ENCODE peak calls at places on chromosomes 3 and 15, in six cellular contexts. One of them, this sample, is unnamed. For H3K9me3, the result is how much of the 10 kb centered on the place peaks cover.

GRCh38 chr3:71912839-71913495 is 128.0 kb upstream of the PROK2 start:
- DNase-seq in astrocyte: no peak
- DNase-seq in left lung: no peak
- DNase-seq in naive thymus-derived CD4-positive, alpha-beta T cell: no peak
- DNase-seq in aorta: no peak
- DNase-seq in small intestine: no peak
- DNase-seq in this sample: no peak

GRCh38 chr3:169203631-169204550 is 459.6 kb downstream of the MECOM start:
- DNase-seq in left lung: no peak
- DNase-seq in small intestine: no peak
- DNase-seq in aorta: no peak
- DNase-seq in naive thymus-derived CD4-positive, alpha-beta T cell: no peak
- DNase-seq in astrocyte: peak
- DNase-seq in this sample: no peak

GRCh38 chr3:108297636-108298035 is 1.3 kb downstream of the HHLA2 start:
- DNase-seq in naive thymus-derived CD4-positive, alpha-beta T cell: no peak
- DNase-seq in astrocyte: no peak
- DNase-seq in small intestine: no peak
- DNase-seq in left lung: no peak
- DNase-seq in aorta: no peak
- DNase-seq in this sample: no peak

GRCh38 chr15:45102226-45102625 is 11.7 kb downstream of the DUOX2 start:
- DNase-seq in left lung: peak
- DNase-seq in astrocyte: no peak
- DNase-seq in small intestine: no peak
- DNase-seq in aorta: no peak
- DNase-seq in naive thymus-derived CD4-positive, alpha-beta T cell: no peak
- DNase-seq in this sample: no peak

GRCh38 chr3:51384145-51384729 is 854 bp upstream of the MANF start:
- DNase-seq in small intestine: peak
- DNase-seq in aorta: no peak
- DNase-seq in astrocyte: no peak
- DNase-seq in naive thymus-derived CD4-positive, alpha-beta T cell: no peak
- DNase-seq in left lung: peak
- DNase-seq in this sample: no peak

GRCh38 chr3:43729707-43730399 is 39.1 kb downstream of the ABHD5 start:
- DNase-seq in aorta: no peak
- DNase-seq in astrocyte: no peak
- DNase-seq in naive thymus-derived CD4-positive, alpha-beta T cell: no peak
- DNase-seq in left lung: peak
- DNase-seq in small intestine: peak
- DNase-seq in this sample: no peak

GRCh38 chr15:51802593-51802992 is 26.9 kb upstream of the TMOD3 start:
- DNase-seq in aorta: no peak
- DNase-seq in small intestine: no peak
- DNase-seq in left lung: no peak
- DNase-seq in astrocyte: no peak
- DNase-seq in naive thymus-derived CD4-positive, alpha-beta T cell: no peak
- DNase-seq in this sample: no peak

GRCh38 chr3:172903642-172904041 is 153.1 kb downstream of the ECT2 start:
- DNase-seq in left lung: no peak
- DNase-seq in naive thymus-derived CD4-positive, alpha-beta T cell: no peak
- DNase-seq in small intestine: no peak
- DNase-seq in astrocyte: no peak
- DNase-seq in aorta: no peak
- DNase-seq in this sample: no peak

GRCh38 chr15:59741274-59741906 is 52.3 kb upstream of the BNIP2 start:
- DNase-seq in naive thymus-derived CD4-positive, alpha-beta T cell: no peak
- DNase-seq in aorta: no peak
- DNase-seq in left lung: no peak
- DNase-seq in astrocyte: no peak
- DNase-seq in small intestine: peak
- DNase-seq in this sample: no peak

DNA sequence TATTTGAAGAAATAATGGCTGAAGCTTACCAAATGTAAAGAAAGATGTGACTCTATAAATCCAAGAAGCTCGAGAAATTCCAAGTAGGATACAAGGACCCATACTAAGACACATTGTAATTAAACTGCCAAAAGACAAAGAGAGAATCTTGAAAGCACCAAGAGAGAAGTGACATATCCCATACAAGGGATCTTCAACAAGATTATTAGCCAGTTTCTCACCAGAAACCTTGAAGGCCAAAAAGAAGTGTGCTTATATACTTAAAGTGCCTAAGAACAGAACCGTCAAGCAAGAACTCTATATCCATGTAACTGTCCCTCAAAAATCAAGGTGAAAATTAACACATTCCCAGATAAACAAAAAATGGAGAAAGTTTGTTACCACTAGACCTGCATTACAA is 220.5 kb downstream of the ADAMTS17 start:
- DNase-seq in small intestine: no peak
- DNase-seq in astrocyte: no peak
- DNase-seq in left lung: no peak
- DNase-seq in aorta: no peak
- DNase-seq in naive thymus-derived CD4-positive, alpha-beta T cell: no peak
- DNase-seq in this sample: no peak
- H3K9me3 ChIP-seq in small intestine: under half
- H3K9me3 ChIP-seq in astrocyte: under half
- H3K9me3 ChIP-seq in left lung: under half
- H3K9me3 ChIP-seq in aorta: under half
- H3K9me3 ChIP-seq in naive thymus-derived CD4-positive, alpha-beta T cell: under half
- H3K9me3 ChIP-seq in this sample: under half

GRCh38 chr15:25177955-25178801 is 223.4 kb downstream of the SNRPN start:
- DNase-seq in left lung: no peak
- DNase-seq in small intestine: no peak
- DNase-seq in aorta: peak
- DNase-seq in astrocyte: no peak
- DNase-seq in naive thymus-derived CD4-positive, alpha-beta T cell: no peak
- DNase-seq in this sample: peak
- H3K9me3 ChIP-seq in left lung: under half
- H3K9me3 ChIP-seq in small intestine: under half
- H3K9me3 ChIP-seq in aorta: under half
- H3K9me3 ChIP-seq in astrocyte: under half
- H3K9me3 ChIP-seq in naive thymus-derived CD4-positive, alpha-beta T cell: half or more
- H3K9me3 ChIP-seq in this sample: under half

GRCh38 chr3:126194713-126195305 is 14.4 kb upstream of the ALDH1L1 start:
- DNase-seq in aorta: no peak
- DNase-seq in naive thymus-derived CD4-positive, alpha-beta T cell: no peak
- DNase-seq in left lung: no peak
- DNase-seq in small intestine: no peak
- DNase-seq in astrocyte: no peak
- DNase-seq in this sample: no peak
- H3K9me3 ChIP-seq in aorta: under half
- H3K9me3 ChIP-seq in naive thymus-derived CD4-positive, alpha-beta T cell: under half
- H3K9me3 ChIP-seq in left lung: under half
- H3K9me3 ChIP-seq in small intestine: under half
- H3K9me3 ChIP-seq in astrocyte: under half
- H3K9me3 ChIP-seq in this sample: under half

DNA sequence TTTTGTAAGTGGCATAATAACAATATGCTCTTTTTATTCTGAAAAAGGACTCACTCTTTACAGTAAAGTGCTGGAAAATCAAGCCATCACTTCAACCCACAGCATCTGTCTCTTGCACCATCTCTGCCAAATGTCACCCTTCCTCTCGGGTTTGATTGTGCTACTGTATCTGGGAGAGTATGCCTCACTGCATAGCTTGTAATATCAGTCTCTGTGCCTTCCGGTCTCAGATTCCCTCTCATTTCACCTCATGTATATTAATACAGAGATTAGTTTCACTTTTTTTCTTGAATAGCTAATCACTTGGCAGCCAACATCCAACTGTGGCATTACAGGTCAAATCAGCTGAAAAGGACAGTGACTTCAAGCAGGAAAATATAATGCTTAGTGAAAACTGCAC is 605.9 kb upstream of the NAALADL2 start:
- DNase-seq in small intestine: no peak
- DNase-seq in left lung: no peak
- DNase-seq in naive thymus-derived CD4-positive, alpha-beta T cell: no peak
- DNase-seq in astrocyte: no peak
- DNase-seq in aorta: no peak
- DNase-seq in this sample: no peak
- H3K9me3 ChIP-seq in small intestine: under half
- H3K9me3 ChIP-seq in left lung: under half
- H3K9me3 ChIP-seq in naive thymus-derived CD4-positive, alpha-beta T cell: under half
- H3K9me3 ChIP-seq in astrocyte: under half
- H3K9me3 ChIP-seq in aorta: under half
- H3K9me3 ChIP-seq in this sample: under half